ENCODE peak calls at places on chromosome 6, in four cellular contexts. G is GM12878, E is K562, H is HepG2. N is an unnamed sample.

GRCh38 chr6:89438248-89438647 is 5.3 kb downstream of the ANKRD6 start:
- DNase-seq in G (no peak), E (no peak), H (no peak), N (peak)

GRCh38 chr6:76342611-76343160 is 270.2 kb upstream of the IMPG1 start:
- DNase-seq in G (no peak), E (no peak), H (no peak), N (no peak)

GRCh38 chr6:56263586-56264295 is 16.4 kb upstream of the COL21A1 start:
- DNase-seq in G (no peak), E (no peak), H (no peak), N (no peak)

GRCh38 chr6:137804647-137805046 is 62.4 kb upstream of the TNFAIP3 start:
- DNase-seq in G (no peak), E (no peak), H (no peak), N (no peak)

GRCh38 chr6:41049548-41049947 is 3.5 kb upstream of the APOBEC2 start:
- DNase-seq in G (no peak), E (no peak), H (no peak), N (no peak)

GRCh38 chr6:53432318-53433161 is 83.8 kb upstream of the ELOVL5 start:
- DNase-seq in G (no peak), E (no peak), H (peak), N (no peak)

GRCh38 chr6:118813795-118814194 is 80.2 kb upstream of the ASF1A start:
- DNase-seq in G (no peak), E (no peak), H (no peak), N (no peak)

GRCh38 chr6:14822689-14823088 is 423.2 kb upstream of the JARID2 start:
- DNase-seq in G (no peak), E (no peak), H (no peak), N (no peak)

GRCh38 chr6:73796881-73797280 is 100.9 kb downstream of the CD109 start:
- DNase-seq in G (no peak), E (no peak), H (no peak), N (no peak)

GRCh38 chr6:16737389-16737788 is 23.9 kb downstream of the ATXN1 start:
- DNase-seq in G (no peak), E (no peak), H (no peak), N (no peak)

GRCh38 chr6:125357515-125358256 is 55.9 kb upstream of the HDDC2 start:
- DNase-seq in G (no peak), E (no peak), H (no peak), N (no peak)

GRCh38 chr6:70884074-70884983 is 72.5 kb downstream of the B3GAT2 start:
- DNase-seq in G (peak), E (peak), H (peak), N (peak)

GRCh38 chr6:109769213-109769612 is 78.1 kb downstream of the FIG4 start:
- DNase-seq in G (no peak), E (no peak), H (no peak), N (no peak)

GRCh38 chr6:167744681-167745659 is 81.7 kb upstream of the AFDN start:
- DNase-seq in G (no peak), E (no peak), H (no peak), N (no peak)

GRCh38 chr6:100595456-100595855 is 130.7 kb upstream of the SIM1 start:
- DNase-seq in G (no peak), E (no peak), H (no peak), N (no peak)

GRCh38 chr6:107444277-107444676 is 15.1 kb downstream of the PDSS2 start:
- DNase-seq in G (no peak), E (no peak), H (no peak), N (no peak)

GRCh38 chr6:99979953-99980352 is 14.1 kb downstream of the MCHR2 start:
- DNase-seq in G (no peak), E (no peak), H (no peak), N (no peak)

GRCh38 chr6:74100719-74101287 is 404.8 kb downstream of the CD109 start:
- DNase-seq in G (no peak), E (no peak), H (no peak), N (no peak)

GRCh38 chr6:104161960-104162669 is 697.6 kb downstream of the HACE1 start:
- DNase-seq in G (no peak), E (no peak), H (no peak), N (no peak)

GRCh38 chr6:117380298-117380697 is 45.4 kb downstream of the ROS1 start:
- DNase-seq in G (no peak), E (no peak), H (no peak), N (no peak)

GRCh38 chr6:28001351-28001750 is 44.3 kb downstream of the OR2B6 start:
- DNase-seq in G (no peak), E (no peak), H (no peak), N (no peak)

GRCh38 chr6:158593670-158594069 is 33.8 kb downstream of the TMEM181 start:
- DNase-seq in G (no peak), E (no peak), H (no peak), N (no peak)

GRCh38 chr6:20213271-20213798 is 1.1 kb upstream of the MBOAT1 start:
- DNase-seq in G (no peak), E (no peak), H (no peak), N (no peak)

GRCh38 chr6:79127660-79128059 is 49.6 kb upstream of the PHIP start:
- DNase-seq in G (no peak), E (no peak), H (peak), N (peak)

DNA sequence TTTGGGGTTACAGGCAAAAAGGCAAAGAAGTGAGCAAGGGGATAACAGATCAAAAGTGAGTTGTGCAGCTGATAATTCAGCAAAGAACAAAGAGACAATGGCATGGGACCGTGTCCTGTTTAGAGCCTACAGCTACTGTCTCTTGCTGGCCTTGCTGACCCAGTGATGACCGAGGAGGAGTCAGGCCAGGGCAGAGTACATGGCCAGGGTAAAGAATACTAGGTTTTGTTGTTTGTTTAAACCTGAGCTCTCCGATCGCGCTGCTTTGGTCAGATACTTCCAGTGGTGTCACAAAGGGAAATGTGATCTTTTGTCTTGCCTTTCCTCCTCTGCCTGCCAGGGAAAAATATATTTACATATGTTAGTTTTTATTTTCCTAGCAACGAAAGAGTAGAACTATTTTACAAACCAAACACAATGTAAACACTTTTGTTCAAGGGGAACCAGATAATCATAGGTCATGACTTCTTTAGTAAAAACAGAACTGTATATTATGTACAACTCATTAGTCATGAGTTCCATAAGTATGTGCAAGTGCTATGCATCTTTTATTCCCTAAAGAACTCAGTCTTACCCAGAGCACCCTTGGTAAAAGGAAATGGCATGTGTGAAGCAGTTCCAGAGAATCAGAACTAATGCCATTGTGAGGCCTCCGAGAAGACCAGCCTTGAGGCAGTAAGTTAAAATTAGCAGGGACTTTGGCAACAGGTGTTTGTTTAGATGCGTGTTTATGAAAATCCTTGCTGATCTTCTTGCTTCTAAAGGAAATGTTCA is 204.4 kb downstream of the NKAIN2 start:
- DNase-seq in G (no peak), E (no peak), H (peak), N (no peak)
- TF ChIP-seq CHD4 in G (no peak), E (no peak), H (no peak), N (no peak)

GRCh38 chr6:33213166-33213988 is 5.1 kb downstream of the RING1 start:
- DNase-seq in G (no peak), E (peak), H (no peak), N (no peak)
- TF ChIP-seq USF2 in G (no peak), E (no peak), H (no peak), N (no peak)

GRCh38 chr6:51335543-51335942 is 516.9 kb downstream of the TFAP2B start:
- DNase-seq in G (no peak), E (no peak), H (no peak), N (no peak)

GRCh38 chr6:51336185-51336584 is 517.5 kb downstream of the TFAP2B start:
- DNase-seq in G (no peak), E (no peak), H (no peak), N (no peak)

GRCh38 chr6:51330971-51331370 is 512.3 kb downstream of the TFAP2B start:
- DNase-seq in G (no peak), E (no peak), H (no peak), N (no peak)
- TF ChIP-seq CHD4 in G (no peak), E (no peak), H (no peak), N (no peak)

GRCh38 chr6:88179692-88180091 is 13.5 kb upstream of the CNR1 start:
- DNase-seq in G (peak), E (no peak), H (no peak), N (no peak)
- TF ChIP-seq USF2 in G (no peak), E (no peak), H (no peak), N (no peak)

DNA sequence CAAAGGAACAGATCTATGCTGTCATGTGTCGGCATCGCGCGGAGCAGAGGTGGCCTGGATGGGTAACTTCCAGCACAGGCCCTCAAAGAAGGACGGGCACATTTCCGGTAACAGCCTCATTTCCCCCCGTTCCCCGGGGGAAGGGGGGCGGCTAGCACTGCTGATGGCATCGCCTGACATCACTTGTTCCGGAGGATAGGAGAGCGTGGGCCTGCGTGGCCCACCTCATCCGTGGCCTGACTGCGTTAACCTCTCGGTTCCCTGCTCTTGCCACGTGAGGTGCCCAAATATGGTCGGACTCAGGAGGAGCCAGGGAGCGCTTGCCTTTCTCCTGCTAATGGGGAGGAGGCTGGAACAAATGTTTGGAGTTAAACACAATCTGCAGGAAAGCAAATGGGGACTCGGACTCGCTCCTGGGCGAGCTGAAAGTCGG is at the start of gene AKAP12:
- DNase-seq in G (no peak), E (no peak), H (no peak), N (peak)
- TF ChIP-seq CHD4 in G (no peak), E (no peak), H (no peak), N (no peak)

GRCh38 chr6:81697564-81697963 is 54.9 kb downstream of the TENT5A start:
- DNase-seq in G (no peak), E (no peak), H (peak), N (no peak)
- TF ChIP-seq USF2 in G (no peak), E (no peak), H (no peak), N (no peak)

GRCh38 chr6:164534070-164534766 is 775.2 kb downstream of the C6orf118 start:
- DNase-seq in G (no peak), E (no peak), H (no peak), N (no peak)

GRCh38 chr6:164532546-164533362 is 776.7 kb downstream of the C6orf118 start:
- DNase-seq in G (no peak), E (no peak), H (no peak), N (no peak)

GRCh38 chr6:164528539-164528938 is 780.9 kb downstream of the C6orf118 start:
- DNase-seq in G (no peak), E (no peak), H (no peak), N (no peak)

GRCh38 chr6:164531745-164532144 is 777.7 kb downstream of the C6orf118 start:
- DNase-seq in G (no peak), E (no peak), H (no peak), N (no peak)
- TF ChIP-seq CHD4 in G (no peak), E (no peak), H (no peak), N (no peak)

GRCh38 chr6:170233304-170234205 is 57.3 kb downstream of the DLL1 start:
- DNase-seq in G (no peak), E (no peak), H (no peak), N (no peak)

GRCh38 chr6:170235726-170236125 is 55.2 kb downstream of the DLL1 start:
- DNase-seq in G (no peak), E (no peak), H (no peak), N (no peak)

GRCh38 chr6:170232186-170233002 is 58.5 kb downstream of the DLL1 start:
- DNase-seq in G (no peak), E (no peak), H (no peak), N (no peak)

GRCh38 chr6:170236131-170236851 is 54.6 kb downstream of the DLL1 start:
- DNase-seq in G (no peak), E (no peak), H (no peak), N (no peak)

GRCh38 chr6:170234419-170234818 is 56.5 kb downstream of the DLL1 start:
- DNase-seq in G (no peak), E (no peak), H (no peak), N (no peak)
- TF ChIP-seq USF2 in G (no peak), E (no peak), H (no peak), N (no peak)